ENCODE peak calls at places on chromosomes 3 and 15, in eight cellular contexts. L is fibroblast of pulmonary artery; R is SIG-M5; W is NCI-H748 treated with DMSO at 0.1 percent for 48 hours; K is mesothelial cell of epicardium; P is activated CD8-positive, alpha-beta memory T cell treated with anti-CD3 and anti-CD28 coated beads for 48 hours; Z is AG04450; J is CD8-positive, alpha-beta T cell. X is an unnamed sample.

GRCh38 chr3:98406034-98406433 is 15.6 kb downstream of the OR5K3 start:
- DNase-seq in P (no peak), W (no peak), Z (no peak), L (no peak), R (no peak), K (no peak), J (no peak), X (no peak)

GRCh38 chr15:41331281-41331680 is 1.1 kb downstream of the OIP5 start:
- DNase-seq in J (no peak), R (no peak), P (no peak), L (no peak), Z (no peak), K (no peak), W (no peak), X (no peak)

GRCh38 chr15:85667491-85668424 is 127.0 kb downstream of the KLHL25 start:
- DNase-seq in Z (peak), J (peak), L (peak), R (peak), P (no peak), K (no peak), W (no peak), X (peak)

GRCh38 chr3:172709776-172710708 is 825 bp downstream of the NCEH1 start:
- DNase-seq in J (no peak), R (no peak), L (peak), P (no peak), Z (no peak), K (peak), W (peak), X (no peak)

GRCh38 chr3:44993471-44994205 is 17.6 kb downstream of the EXOSC7 start:
- DNase-seq in R (no peak), L (peak), K (no peak), Z (peak), P (no peak), W (no peak), J (no peak), X (no peak)

GRCh38 chr3:177119829-177120228 is 77.5 kb downstream of the TBL1XR1 start:
- DNase-seq in R (no peak), K (no peak), L (no peak), J (no peak), Z (no peak), W (no peak), P (no peak), X (no peak)

GRCh38 chr3:184015381-184016019 is 2.2 kb downstream of the ABCC5 start:
- DNase-seq in R (no peak), K (no peak), Z (no peak), W (no peak), P (no peak), L (no peak), J (no peak), X (no peak)

GRCh38 chr15:81117136-81117535 is 16.9 kb upstream of the CFAP161 start:
- DNase-seq in L (peak), R (no peak), J (no peak), Z (peak), K (no peak), W (no peak), P (no peak), X (no peak)

GRCh38 chr15:93359780-93360161 is 270.8 kb upstream of the RGMA start:
- DNase-seq in P (no peak), R (no peak), K (no peak), L (no peak), W (no peak), J (no peak), Z (no peak), X (peak)

GRCh38 chr3:141336672-141337522 is 31.4 kb upstream of the ZBTB38 start:
- DNase-seq in K (no peak), W (no peak), P (no peak), L (peak), Z (no peak), R (no peak), J (no peak), X (no peak)